ENCODE peak calls at places on chromosomes 3 and 15, in seven cellular contexts. D is posterior vena cava, R is Calu3, O is RKO, H is HEK293T, X is choroid plexus epithelial cell, I is endothelial cell. W is an unnamed sample.

GRCh38 chr15:98612490-98613110 is 35.7 kb upstream of the IGF1R start:
- DNase-seq in D (no peak), R (no peak), O (no peak), H (no peak), X (no peak), I (no peak), W (no peak)

GRCh38 chr3:157089455-157090221 is 70.3 kb downstream of the CCNL1 start:
- DNase-seq in D (no peak), R (peak), O (no peak), H (no peak), X (peak), I (peak), W (peak)

GRCh38 chr3:10228248-10228950 is 19.9 kb upstream of the TATDN2 start:
- DNase-seq in D (peak), R (no peak), O (no peak), H (no peak), X (peak), I (no peak), W (no peak)

GRCh38 chr3:25870452-25870851 is 80.6 kb downstream of the OXSM start:
- DNase-seq in D (no peak), R (no peak), O (peak), H (no peak), X (peak), I (no peak), W (no peak)

GRCh38 chr3:110341047-110341446 is 730.6 kb upstream of the NECTIN3 start:
- DNase-seq in D (no peak), R (no peak), O (peak), H (no peak), X (peak), I (no peak), W (no peak)

GRCh38 chr3:177906573-177907229 is 629.5 kb upstream of the KCNMB2 start:
- DNase-seq in D (no peak), R (no peak), O (no peak), H (no peak), X (peak), I (no peak), W (no peak)

GRCh38 chr15:76258460-76258859 is 52.8 kb downstream of the ETFA start:
- DNase-seq in D (no peak), R (no peak), O (no peak), H (no peak), X (no peak), I (no peak), W (no peak)

GRCh38 chr3:78988324-78988723 is 779.5 kb downstream of the ROBO1 start:
- DNase-seq in D (no peak), R (no peak), O (peak), H (no peak), X (peak), I (no peak), W (peak)

GRCh38 chr3:70488131-70488530 is 175.7 kb upstream of the MDFIC2 start:
- DNase-seq in D (no peak), R (no peak), O (no peak), H (no peak), X (no peak), I (no peak), W (no peak)

GRCh38 chr3:49671291-49672288 is 2.6 kb upstream of the APEH start:
- DNase-seq in D (no peak), R (peak), O (peak), H (peak), X (peak), I (peak), W (peak)

GRCh38 chr3:161691677-161692076 is 195.1 kb downstream of the OTOL1 start:
- DNase-seq in D (no peak), R (no peak), O (no peak), H (no peak), X (no peak), I (no peak), W (no peak)

GRCh38 chr15:98996619-98997018 is 11.0 kb downstream of the PGPEP1L start:
- DNase-seq in D (no peak), R (no peak), O (no peak), H (no peak), X (no peak), I (no peak), W (no peak)

GRCh38 chr15:79035111-79035601 is 55.4 kb downstream of the RASGRF1 start:
- DNase-seq in D (peak), R (no peak), O (peak), H (no peak), X (peak), I (no peak), W (no peak)

GRCh38 chr3:15007681-15008141 is 57.4 kb downstream of the MRPS25 start:
- DNase-seq in D (no peak), R (no peak), O (no peak), H (no peak), X (peak), I (no peak), W (no peak)

GRCh38 chr3:10253731-10254130 is 5.5 kb downstream of the TATDN2 start:
- DNase-seq in D (no peak), R (no peak), O (no peak), H (no peak), X (no peak), I (no peak), W (no peak)

GRCh38 chr15:47897525-47897924 is 180.2 kb downstream of the SEMA6D start:
- DNase-seq in D (no peak), R (no peak), O (no peak), H (no peak), X (no peak), I (no peak), W (no peak)

GRCh38 chr3:132038198-132038825 is 3.5 kb upstream of the CPNE4 start:
- DNase-seq in D (no peak), R (no peak), O (peak), H (peak), X (peak), I (no peak), W (no peak)

GRCh38 chr15:64559243-64559642 is 98.9 kb downstream of the ZNF609 start:
- DNase-seq in D (no peak), R (no peak), O (no peak), H (no peak), X (no peak), I (no peak), W (no peak)

GRCh38 chr15:22961661-22962221 is 18.4 kb downstream of the CYFIP1 start:
- DNase-seq in D (no peak), R (no peak), O (no peak), H (no peak), X (peak), I (no peak), W (no peak)

GRCh38 chr3:143628971-143629370 is 219.3 kb downstream of the SLC9A9 start:
- DNase-seq in D (no peak), R (no peak), O (no peak), H (no peak), X (peak), I (no peak), W (no peak)

GRCh38 chr3:186492594-186492993 is 51.6 kb downstream of the CRYGS start:
- DNase-seq in D (no peak), R (no peak), O (no peak), H (no peak), X (no peak), I (no peak), W (no peak)

GRCh38 chr15:70921297-70921696 is 28.7 kb downstream of the LRRC49 start:
- DNase-seq in D (no peak), R (no peak), O (no peak), H (no peak), X (peak), I (no peak), W (no peak)

GRCh38 chr3:11662392-11662990 is 18.8 kb upstream of the VGLL4 start:
- DNase-seq in D (no peak), R (no peak), O (peak), H (peak), X (peak), I (no peak), W (peak)

GRCh38 chr3:150739877-150740645 is 22.9 kb downstream of the SIAH2 start:
- DNase-seq in D (no peak), R (no peak), O (no peak), H (no peak), X (no peak), I (no peak), W (no peak)

GRCh38 chr15:84921121-84921520 is 36.7 kb downstream of the SLC28A1 start:
- DNase-seq in D (no peak), R (no peak), O (no peak), H (no peak), X (no peak), I (no peak), W (no peak)

GRCh38 chr15:85282504-85283115 is 97.8 kb upstream of the AKAP13 start:
- DNase-seq in D (no peak), R (no peak), O (peak), H (no peak), X (peak), I (no peak), W (no peak)

GRCh38 chr15:43800286-43801136 is at the start of gene HYPK:
- DNase-seq in D (peak), R (peak), O (peak), H (peak), X (peak), I (peak), W (peak)

GRCh38 chr15:40192942-40193341 is 32.1 kb downstream of the BUB1B start:
- DNase-seq in D (no peak), R (no peak), O (no peak), H (no peak), X (peak), I (no peak), W (no peak)

GRCh38 chr3:33250712-33251111 is 26.5 kb upstream of the FBXL2 start:
- DNase-seq in D (no peak), R (no peak), O (no peak), H (no peak), X (peak), I (no peak), W (no peak)

GRCh38 chr3:146626384-146627122 is 21.4 kb upstream of the PLSCR5 start:
- DNase-seq in D (no peak), R (no peak), O (no peak), H (no peak), X (no peak), I (no peak), W (peak)

GRCh38 chr15:42879390-42879912 is 41.1 kb downstream of the TTBK2 start:
- DNase-seq in D (no peak), R (no peak), O (no peak), H (no peak), X (no peak), I (no peak), W (no peak)

GRCh38 chr15:65374831-65375401 is 2.9 kb downstream of the IGDCC3 start:
- DNase-seq in D (peak), R (no peak), O (peak), H (no peak), X (peak), I (no peak), W (no peak)

GRCh38 chr3:174815750-174816149 is 43.4 kb upstream of the NAALADL2 start:
- DNase-seq in D (no peak), R (no peak), O (no peak), H (no peak), X (no peak), I (no peak), W (no peak)

GRCh38 chr3:53263907-53264306 is 8.1 kb upstream of the TKT start:
- DNase-seq in D (peak), R (no peak), O (no peak), H (no peak), X (no peak), I (no peak), W (no peak)

GRCh38 chr3:36911990-36912804 is 32.7 kb downstream of the TRANK1 start:
- DNase-seq in D (no peak), R (peak), O (peak), H (no peak), X (peak), I (no peak), W (no peak)

GRCh38 chr3:50140990-50141389 is 14.1 kb upstream of the SEMA3F start:
- DNase-seq in D (no peak), R (no peak), O (peak), H (no peak), X (no peak), I (no peak), W (no peak)

GRCh38 chr3:10778492-10779292 is 37.3 kb upstream of the SLC6A11 start:
- DNase-seq in D (no peak), R (no peak), O (no peak), H (no peak), X (no peak), I (no peak), W (no peak)

GRCh38 chr3:137765310-137766033 is 1.4 kb downstream of the SOX14 start:
- DNase-seq in D (no peak), R (no peak), O (no peak), H (no peak), X (no peak), I (peak), W (no peak)